ENCODE peak calls at places on chromosomes 5 and 9, in four cellular contexts. G, C, L and F are unnamed samples.

GRCh38 chr5:178940569-178941360 is at the start of gene ZNF454:
- DNase-seq in G (peak), C (peak), L (no peak), F (peak)

GRCh38 chr5:88058625-88059024 is 210.0 kb downstream of the TMEM161B start:
- DNase-seq in G (no peak), C (no peak), L (no peak), F (no peak)

GRCh38 chr9:98429613-98430012 is 174.2 kb upstream of the TBC1D2 start:
- DNase-seq in G (peak), C (peak), L (no peak), F (peak)

GRCh38 chr5:160169326-160169725 is 50.1 kb upstream of the PWWP2A start:
- DNase-seq in G (peak), C (peak), L (no peak), F (peak)

GRCh38 chr9:88680505-88681160 is 145.7 kb downstream of the NXNL2 start:
- DNase-seq in G (no peak), C (no peak), L (no peak), F (peak)

GRCh38 chr5:172739385-172739784 is 31.6 kb downstream of the DUSP1 start:
- DNase-seq in G (no peak), C (no peak), L (no peak), F (no peak)

GRCh38 chr5:81513982-81514381 is 120.0 kb upstream of the ACOT12 start:
- DNase-seq in G (no peak), C (peak), L (no peak), F (no peak)

GRCh38 chr5:1963941-1964451 is 81.3 kb upstream of the IRX4 start:
- DNase-seq in G (no peak), C (no peak), L (no peak), F (no peak)

GRCh38 chr9:104027295-104027694 is 66.8 kb upstream of the SMC2 start:
- DNase-seq in G (no peak), C (no peak), L (no peak), F (no peak)

GRCh38 chr9:76486151-76486550 is 27.2 kb downstream of the GCNT1 start:
- DNase-seq in G (no peak), C (peak), L (no peak), F (no peak)

GRCh38 chr9:103152473-103152872 is 157.3 kb downstream of the CYLC2 start:
- DNase-seq in G (no peak), C (no peak), L (no peak), F (no peak)

GRCh38 chr9:138009456-138010273 is 132.1 kb downstream of the CACNA1B start:
- DNase-seq in G (no peak), C (no peak), L (no peak), F (no peak)

GRCh38 chr5:137778772-137779564 is 24.8 kb upstream of the HNRNPA0 start:
- DNase-seq in G (peak), C (peak), L (no peak), F (peak)

GRCh38 chr9:114611516-114612271 is 603 bp downstream of the TMEM268 start:
- DNase-seq in G (peak), C (peak), L (peak), F (peak)

GRCh38 chr9:8338249-8338721 is 538.7 kb upstream of the DMAC1 start:
- DNase-seq in G (no peak), C (no peak), L (no peak), F (peak)

GRCh38 chr5:98314262-98314661 is 459.2 kb upstream of the RGMB start:
- DNase-seq in G (peak), C (peak), L (no peak), F (peak)

GRCh38 chr9:87615547-87616148 is 110.3 kb upstream of the CTSL start:
- DNase-seq in G (no peak), C (peak), L (no peak), F (peak)

GRCh38 chr5:17042041-17042440 is 106.0 kb upstream of the MYO10 start:
- DNase-seq in G (peak), C (no peak), L (no peak), F (no peak)

GRCh38 chr9:89710689-89711088 is 105.9 kb downstream of the GADD45G start:
- DNase-seq in G (peak), C (no peak), L (no peak), F (no peak)

GRCh38 chr9:133238851-133239532 is 29.9 kb upstream of the OBP2B start:
- DNase-seq in G (peak), C (peak), L (peak), F (peak)

GRCh38 chr9:9950813-9951212 is 662.0 kb downstream of the PTPRD start:
- DNase-seq in G (no peak), C (peak), L (no peak), F (no peak)

GRCh38 chr5:133285583-133286021 is 233.8 kb downstream of the HSPA4 start:
- DNase-seq in G (peak), C (peak), L (no peak), F (peak)

GRCh38 chr5:91586232-91586631 is 203.1 kb upstream of the ARRDC3 start:
- DNase-seq in G (no peak), C (no peak), L (no peak), F (no peak)

GRCh38 chr5:14773588-14773987 is 98.0 kb downstream of the ANKH start:
- DNase-seq in G (no peak), C (no peak), L (no peak), F (no peak)

GRCh38 chr5:102765350-102765749 is 10.2 kb downstream of the PAM start:
- DNase-seq in G (no peak), C (no peak), L (no peak), F (no peak)

GRCh38 chr5:88518131-88519016 is 249.7 kb upstream of the TMEM161B start:
- DNase-seq in G (no peak), C (peak), L (no peak), F (peak)